ENCODE peak calls at places on chromosomes 2 and 18, in seven cellular contexts. G is HCT116, P is colonic mucosa, I is GM04504, H is brain microvascular endothelial cell, Z is iris pigment epithelial cell, B is tibial artery. U is an unnamed sample.
A peak's percentile ranks its signal among the peaks of the same experiment; 100 is the strongest.

GRCh38 chr2:42567389-42567788 is 1.0 kb upstream of the MTA3 start:
- DNase-seq in G (no peak), P (no peak), I (peak; percentile 42), H (peak; percentile 7), Z (peak; percentile 84), B (no peak), U (no peak)

GRCh38 chr2:41972819-41973218 is 75.0 kb upstream of the PKDCC start:
- DNase-seq in G (no peak), P (no peak), I (no peak), H (no peak), Z (no peak), B (no peak), U (no peak)

GRCh38 chr18:25230658-25231326 is 121.2 kb downstream of the ZNF521 start:
- DNase-seq in G (no peak), P (peak; percentile 46), I (peak; percentile 76), H (peak; percentile 68), Z (peak; percentile 76), B (peak; percentile 85), U (peak; percentile 47)

GRCh38 chr18:41745166-41746049 is 209.6 kb upstream of the PIK3C3 start:
- DNase-seq in G (no peak), P (peak; percentile 29), I (no peak), H (peak; percentile 41), Z (peak; percentile 61), B (no peak), U (no peak)

GRCh38 chr2:45435316-45435715 is 175.8 kb downstream of the SRBD1 start:
- DNase-seq in G (no peak), P (no peak), I (peak; percentile 72), H (peak; percentile 86), Z (peak; percentile 94), B (no peak), U (no peak)

GRCh38 chr2:46445561-46445960 is 33.8 kb upstream of the TMEM247 start:
- DNase-seq in G (no peak), P (no peak), I (no peak), H (no peak), Z (no peak), B (no peak), U (no peak)

GRCh38 chr2:8413589-8414135 is 268.2 kb upstream of the ID2 start:
- DNase-seq in G (no peak), P (peak; percentile 74), I (no peak), H (no peak), Z (no peak), B (peak; percentile 56), U (no peak)

GRCh38 chr2:10146366-10147005 is 23.9 kb downstream of the RRM2 start:
- DNase-seq in G (no peak), P (no peak), I (no peak), H (no peak), Z (no peak), B (no peak), U (no peak)

GRCh38 chr2:177889812-177890460 is 182.6 kb downstream of the PDE11A start:
- DNase-seq in G (no peak), P (no peak), I (no peak), H (no peak), Z (no peak), B (no peak), U (no peak)

GRCh38 chr2:32565902-32566301 is 61.9 kb upstream of the TTC27 start:
- DNase-seq in G (no peak), P (no peak), I (no peak), H (no peak), Z (no peak), B (no peak), U (no peak)

GRCh38 chr2:151669585-151670081 is 64.6 kb downstream of the NEB start:
- DNase-seq in G (no peak), P (no peak), I (no peak), H (no peak), Z (no peak), B (no peak), U (no peak)

GRCh38 chr2:152320166-152320565 is 14.8 kb upstream of the FMNL2 start:
- DNase-seq in G (no peak), P (no peak), I (no peak), H (peak; percentile 42), Z (peak; percentile 42), B (no peak), U (no peak)

GRCh38 chr2:36889782-36890181 is 76.6 kb downstream of the STRN start:
- DNase-seq in G (peak; percentile 36), P (peak; percentile 36), I (peak; percentile 73), H (peak; percentile 89), Z (peak; percentile 97), B (no peak), U (no peak)

GRCh38 chr2:186543561-186544131 is 46.2 kb upstream of the ITGAV start:
- DNase-seq in G (no peak), P (no peak), I (no peak), H (no peak), Z (peak; percentile 72), B (no peak), U (no peak)

GRCh38 chr2:154425999-154426398 is 272.5 kb upstream of the KCNJ3 start:
- DNase-seq in G (no peak), P (no peak), I (no peak), H (no peak), Z (no peak), B (no peak), U (no peak)

GRCh38 chr2:240594511-240595380 is 8.2 kb downstream of the CAPN10 start:
- DNase-seq in G (no peak), P (no peak), I (no peak), H (no peak), Z (no peak), B (no peak), U (peak; percentile 38)

GRCh38 chr2:179275280-179276013 is 10.8 kb upstream of the SESTD1 start:
- DNase-seq in G (no peak), P (no peak), I (no peak), H (no peak), Z (peak; percentile 41), B (no peak), U (no peak)

GRCh38 chr2:47805850-47806249 is 22.9 kb downstream of the MSH6 start:
- DNase-seq in G (no peak), P (no peak), I (no peak), H (no peak), Z (no peak), B (no peak), U (no peak)

GRCh38 chr18:59729781-59730180 is 32.6 kb upstream of the CCBE1 start:
- DNase-seq in G (no peak), P (no peak), I (no peak), H (no peak), Z (no peak), B (no peak), U (no peak)